ENCODE peak calls at places on chromosomes 11 and 22, in four cellular contexts. One of them, this sample, is unnamed.

GRCh38 chr22:46104170-46104880 is 46.0 kb upstream of the PPARA start:
- DNase-seq in right lobe of liver: peak; percentile 74
- DNase-seq in choroid plexus epithelial cell: no peak
- DNase-seq in brain microvascular endothelial cell: no peak
- DNase-seq in this sample: no peak

GRCh38 chr11:94379619-94380018 is 21.6 kb downstream of the GPR83 start:
- DNase-seq in right lobe of liver: no peak
- DNase-seq in choroid plexus epithelial cell: no peak
- DNase-seq in brain microvascular endothelial cell: no peak
- DNase-seq in this sample: no peak

GRCh38 chr11:73907191-73907590 is 30.4 kb downstream of the PAAF1 start:
- DNase-seq in right lobe of liver: no peak
- DNase-seq in choroid plexus epithelial cell: peak; percentile 54
- DNase-seq in brain microvascular endothelial cell: peak; percentile 15
- DNase-seq in this sample: no peak

GRCh38 chr11:112631333-112631732 is 329.9 kb upstream of the NCAM1 start:
- DNase-seq in right lobe of liver: no peak
- DNase-seq in choroid plexus epithelial cell: no peak
- DNase-seq in brain microvascular endothelial cell: no peak
- DNase-seq in this sample: no peak

GRCh38 chr11:102138677-102139076 is 28.4 kb downstream of the YAP1 start:
- DNase-seq in right lobe of liver: no peak
- DNase-seq in choroid plexus epithelial cell: peak; percentile 65
- DNase-seq in brain microvascular endothelial cell: peak; percentile 66
- DNase-seq in this sample: no peak

GRCh38 chr22:39567135-39567946 is 3.2 kb upstream of the CACNA1I start:
- DNase-seq in right lobe of liver: no peak
- DNase-seq in choroid plexus epithelial cell: no peak
- DNase-seq in brain microvascular endothelial cell: no peak
- DNase-seq in this sample: no peak

GRCh38 chr11:56841210-56841810 is 92.8 kb upstream of the OR9G4 start:
- DNase-seq in right lobe of liver: peak; percentile 52
- DNase-seq in choroid plexus epithelial cell: peak; percentile 77
- DNase-seq in brain microvascular endothelial cell: peak; percentile 64
- DNase-seq in this sample: peak; percentile 63

GRCh38 chr11:107741044-107741823 is 29.4 kb upstream of the SLN start:
- DNase-seq in right lobe of liver: no peak
- DNase-seq in choroid plexus epithelial cell: peak; percentile 72
- DNase-seq in brain microvascular endothelial cell: peak; percentile 44
- DNase-seq in this sample: peak; percentile 37

GRCh38 chr22:37568448-37569008 is 8.2 kb downstream of the CDC42EP1 start:
- DNase-seq in right lobe of liver: no peak
- DNase-seq in choroid plexus epithelial cell: no peak
- DNase-seq in brain microvascular endothelial cell: no peak
- DNase-seq in this sample: no peak

GRCh38 chr22:23245045-23245798 is 64.9 kb downstream of the BCR start:
- DNase-seq in right lobe of liver: no peak
- DNase-seq in choroid plexus epithelial cell: peak; percentile 50
- DNase-seq in brain microvascular endothelial cell: peak; percentile 31
- DNase-seq in this sample: no peak

GRCh38 chr11:42315267-42315666 is 855.8 kb upstream of the LRRC4C start:
- DNase-seq in right lobe of liver: no peak
- DNase-seq in choroid plexus epithelial cell: peak; percentile 3
- DNase-seq in brain microvascular endothelial cell: peak; percentile 30
- DNase-seq in this sample: no peak

GRCh38 chr22:20624161-20624616 is 116.8 kb downstream of the MED15 start:
- DNase-seq in right lobe of liver: no peak
- DNase-seq in choroid plexus epithelial cell: peak; percentile 8
- DNase-seq in brain microvascular endothelial cell: peak; percentile 14
- DNase-seq in this sample: no peak